ENCODE peak calls at places on chromosomes 7 and 10, in four cellular contexts. One of them, this sample, is unnamed.

GRCh38 chr7:107023522-107024149 is 20.9 kb upstream of the PRKAR2B start:
- DNase-seq in activated CD8-positive, alpha-beta T cell treated with anti-CD3 and anti-CD28 coated beads for 36 hours: no peak
- DNase-seq in fibroblast of the aortic adventitia: no peak
- DNase-seq in GM12865: no peak
- DNase-seq in this sample: no peak

GRCh38 chr7:120550494-120551048 is 277.6 kb downstream of the KCND2 start:
- DNase-seq in activated CD8-positive, alpha-beta T cell treated with anti-CD3 and anti-CD28 coated beads for 36 hours: no peak
- DNase-seq in fibroblast of the aortic adventitia: peak; percentile 24
- DNase-seq in GM12865: peak; percentile 38
- DNase-seq in this sample: no peak

GRCh38 chr7:236967-237366 is 44.6 kb downstream of the FAM20C start:
- DNase-seq in activated CD8-positive, alpha-beta T cell treated with anti-CD3 and anti-CD28 coated beads for 36 hours: no peak
- DNase-seq in fibroblast of the aortic adventitia: no peak
- DNase-seq in GM12865: no peak
- DNase-seq in this sample: no peak

GRCh38 chr10:98528166-98528784 is 81.5 kb upstream of the HPS1 start:
- DNase-seq in activated CD8-positive, alpha-beta T cell treated with anti-CD3 and anti-CD28 coated beads for 36 hours: no peak
- DNase-seq in fibroblast of the aortic adventitia: no peak
- DNase-seq in GM12865: no peak
- DNase-seq in this sample: no peak

GRCh38 chr7:36190447-36191291 is 37.6 kb downstream of the EEPD1 start:
- DNase-seq in activated CD8-positive, alpha-beta T cell treated with anti-CD3 and anti-CD28 coated beads for 36 hours: no peak
- DNase-seq in fibroblast of the aortic adventitia: no peak
- DNase-seq in GM12865: no peak
- DNase-seq in this sample: no peak

GRCh38 chr7:17781491-17782215 is 158.6 kb downstream of the SNX13 start:
- DNase-seq in activated CD8-positive, alpha-beta T cell treated with anti-CD3 and anti-CD28 coated beads for 36 hours: no peak
- DNase-seq in fibroblast of the aortic adventitia: peak; percentile 90
- DNase-seq in GM12865: no peak
- DNase-seq in this sample: no peak

GRCh38 chr7:23570592-23571200 is 26.5 kb upstream of the CCDC126 start:
- DNase-seq in activated CD8-positive, alpha-beta T cell treated with anti-CD3 and anti-CD28 coated beads for 36 hours: peak; percentile 82
- DNase-seq in fibroblast of the aortic adventitia: peak; percentile 83
- DNase-seq in GM12865: peak; percentile 85
- DNase-seq in this sample: peak; percentile 80

GRCh38 chr10:35005868-35006267 is 84.3 kb downstream of the CUL2 start:
- DNase-seq in activated CD8-positive, alpha-beta T cell treated with anti-CD3 and anti-CD28 coated beads for 36 hours: no peak
- DNase-seq in fibroblast of the aortic adventitia: peak; percentile 98
- DNase-seq in GM12865: no peak
- DNase-seq in this sample: no peak

GRCh38 chr7:7799138-7799537 is 80.7 kb upstream of the RPA3 start:
- DNase-seq in activated CD8-positive, alpha-beta T cell treated with anti-CD3 and anti-CD28 coated beads for 36 hours: no peak
- DNase-seq in fibroblast of the aortic adventitia: no peak
- DNase-seq in GM12865: no peak
- DNase-seq in this sample: no peak

GRCh38 chr10:11345224-11346054 is 266.0 kb downstream of the USP6NL start:
- DNase-seq in activated CD8-positive, alpha-beta T cell treated with anti-CD3 and anti-CD28 coated beads for 36 hours: peak; percentile 56
- DNase-seq in fibroblast of the aortic adventitia: peak; percentile 11
- DNase-seq in GM12865: peak; percentile 60
- DNase-seq in this sample: no peak

GRCh38 chr10:32004161-32004591 is 52.0 kb downstream of the KIF5B start:
- DNase-seq in activated CD8-positive, alpha-beta T cell treated with anti-CD3 and anti-CD28 coated beads for 36 hours: no peak
- DNase-seq in fibroblast of the aortic adventitia: no peak
- DNase-seq in GM12865: no peak
- DNase-seq in this sample: no peak

GRCh38 chr7:151590801-151591771 is 71.4 kb upstream of the RHEB start:
- DNase-seq in activated CD8-positive, alpha-beta T cell treated with anti-CD3 and anti-CD28 coated beads for 36 hours: no peak
- DNase-seq in fibroblast of the aortic adventitia: no peak
- DNase-seq in GM12865: no peak
- DNase-seq in this sample: no peak

GRCh38 chr10:45599021-45599603 is 73.5 kb downstream of the ZFAND4 start:
- DNase-seq in activated CD8-positive, alpha-beta T cell treated with anti-CD3 and anti-CD28 coated beads for 36 hours: no peak
- DNase-seq in fibroblast of the aortic adventitia: no peak
- DNase-seq in GM12865: no peak
- DNase-seq in this sample: no peak

GRCh38 chr7:1081931-1082401 is 5.9 kb upstream of the GPER1 start:
- DNase-seq in activated CD8-positive, alpha-beta T cell treated with anti-CD3 and anti-CD28 coated beads for 36 hours: no peak
- DNase-seq in fibroblast of the aortic adventitia: no peak
- DNase-seq in GM12865: no peak
- DNase-seq in this sample: no peak

GRCh38 chr10:126876456-126876855 is 28.8 kb upstream of the DOCK1 start:
- DNase-seq in activated CD8-positive, alpha-beta T cell treated with anti-CD3 and anti-CD28 coated beads for 36 hours: no peak
- DNase-seq in fibroblast of the aortic adventitia: no peak
- DNase-seq in GM12865: no peak
- DNase-seq in this sample: no peak

GRCh38 chr7:44375236-44375699 is 49.9 kb upstream of the CAMK2B start:
- DNase-seq in activated CD8-positive, alpha-beta T cell treated with anti-CD3 and anti-CD28 coated beads for 36 hours: peak; percentile 26
- DNase-seq in fibroblast of the aortic adventitia: no peak
- DNase-seq in GM12865: no peak
- DNase-seq in this sample: peak; percentile 43
- TF ChIP-seq CTCF in activated CD8-positive, alpha-beta T cell treated with anti-CD3 and anti-CD28 coated beads for 36 hours: peak; percentile 29
- TF ChIP-seq CTCF in fibroblast of the aortic adventitia: peak; percentile 11
- TF ChIP-seq CTCF in GM12865: peak; percentile 34
- TF ChIP-seq CTCF in this sample: peak; percentile 12

DNA sequence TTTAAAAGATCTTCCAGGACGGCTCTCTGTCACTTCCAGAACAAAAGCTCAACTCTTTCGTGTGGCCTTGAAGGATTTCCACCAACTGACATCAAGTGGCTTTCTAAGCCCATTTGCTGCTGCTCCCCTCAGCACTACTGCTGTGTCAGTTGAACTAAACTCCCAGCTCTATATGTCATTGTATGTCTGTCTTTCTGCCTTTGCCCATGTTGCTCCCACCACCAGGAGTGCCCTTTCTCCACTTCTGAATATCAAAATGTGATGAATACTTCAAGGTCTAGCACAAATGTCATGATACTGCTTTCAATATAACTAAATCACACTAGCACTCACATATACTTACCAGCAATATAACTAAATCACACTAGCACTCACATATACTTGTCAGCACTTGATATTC is 138.3 kb downstream of the ATXN7L1 start:
- DNase-seq in activated CD8-positive, alpha-beta T cell treated with anti-CD3 and anti-CD28 coated beads for 36 hours: no peak
- DNase-seq in fibroblast of the aortic adventitia: no peak
- DNase-seq in GM12865: no peak
- DNase-seq in this sample: no peak
- TF ChIP-seq CTCF in activated CD8-positive, alpha-beta T cell treated with anti-CD3 and anti-CD28 coated beads for 36 hours: no peak
- TF ChIP-seq CTCF in fibroblast of the aortic adventitia: no peak
- TF ChIP-seq CTCF in GM12865: no peak
- TF ChIP-seq CTCF in this sample: no peak

GRCh38 chr10:70601775-70602174 is 766 bp downstream of the PRF1 start:
- DNase-seq in activated CD8-positive, alpha-beta T cell treated with anti-CD3 and anti-CD28 coated beads for 36 hours: no peak
- DNase-seq in fibroblast of the aortic adventitia: no peak
- DNase-seq in GM12865: no peak
- DNase-seq in this sample: no peak

GRCh38 chr10:70598857-70599295 is 3.7 kb downstream of the PRF1 start:
- DNase-seq in activated CD8-positive, alpha-beta T cell treated with anti-CD3 and anti-CD28 coated beads for 36 hours: no peak
- DNase-seq in fibroblast of the aortic adventitia: no peak
- DNase-seq in GM12865: no peak
- DNase-seq in this sample: no peak

GRCh38 chr10:70599319-70599718 is 3.2 kb downstream of the PRF1 start:
- DNase-seq in activated CD8-positive, alpha-beta T cell treated with anti-CD3 and anti-CD28 coated beads for 36 hours: no peak
- DNase-seq in fibroblast of the aortic adventitia: no peak
- DNase-seq in GM12865: no peak
- DNase-seq in this sample: no peak

GRCh38 chr10:70599791-70600190 is 2.8 kb downstream of the PRF1 start:
- DNase-seq in activated CD8-positive, alpha-beta T cell treated with anti-CD3 and anti-CD28 coated beads for 36 hours: no peak
- DNase-seq in fibroblast of the aortic adventitia: no peak
- DNase-seq in GM12865: no peak
- DNase-seq in this sample: no peak

DNA sequence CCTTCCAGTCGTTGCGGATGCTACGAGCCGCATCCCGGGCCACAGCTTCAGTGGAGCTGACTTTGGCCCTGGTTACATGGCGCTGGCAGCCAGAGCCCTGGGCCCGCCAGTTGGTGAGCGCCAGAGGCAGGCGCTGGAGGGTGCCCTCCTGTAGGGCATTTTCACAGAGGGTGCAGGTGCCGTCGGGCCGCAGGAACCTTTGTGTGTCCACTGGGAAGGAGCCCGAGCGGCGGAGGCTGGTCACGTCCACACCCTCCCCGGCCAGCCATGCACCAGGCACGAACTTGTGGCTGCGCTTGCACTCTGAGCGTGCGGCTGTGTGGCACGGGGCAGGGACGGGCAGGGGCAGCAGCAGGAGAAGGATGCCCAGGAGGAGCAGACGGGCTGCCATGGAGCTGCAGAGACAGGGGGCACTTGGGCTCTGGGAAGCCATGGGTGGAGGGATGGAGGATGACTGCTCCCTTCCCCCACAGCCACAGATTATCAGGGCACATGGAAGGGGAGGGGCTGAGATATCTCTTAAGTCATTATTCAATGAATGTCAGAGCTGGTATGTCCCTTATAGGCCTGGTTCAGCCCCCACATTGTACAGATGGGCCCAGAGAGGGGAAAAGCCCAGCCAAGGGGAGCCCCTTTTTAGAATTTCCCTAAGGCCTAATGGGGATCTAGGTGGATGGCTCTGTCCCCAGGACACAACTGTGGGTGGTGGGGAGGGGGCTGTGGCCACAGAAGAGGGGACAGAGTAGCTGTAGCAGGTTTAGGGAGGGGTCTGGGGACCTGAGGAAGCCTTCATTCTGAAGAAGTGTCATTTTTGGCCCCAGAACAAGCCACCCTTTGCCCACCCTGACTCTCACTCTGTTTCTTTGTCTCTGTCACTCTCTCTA is 1.8 kb downstream of the PRF1 start:
- DNase-seq in activated CD8-positive, alpha-beta T cell treated with anti-CD3 and anti-CD28 coated beads for 36 hours: no peak
- DNase-seq in fibroblast of the aortic adventitia: no peak
- DNase-seq in GM12865: no peak
- DNase-seq in this sample: no peak
- TF ChIP-seq CTCF in activated CD8-positive, alpha-beta T cell treated with anti-CD3 and anti-CD28 coated beads for 36 hours: no peak
- TF ChIP-seq CTCF in fibroblast of the aortic adventitia: no peak
- TF ChIP-seq CTCF in GM12865: no peak
- TF ChIP-seq CTCF in this sample: no peak

GRCh38 chr10:93115661-93116383 is 42.1 kb downstream of the CYP26A1 start:
- DNase-seq in activated CD8-positive, alpha-beta T cell treated with anti-CD3 and anti-CD28 coated beads for 36 hours: peak; percentile 80
- DNase-seq in fibroblast of the aortic adventitia: peak; percentile 63
- DNase-seq in GM12865: peak; percentile 81
- DNase-seq in this sample: peak; percentile 67
- TF ChIP-seq CTCF in activated CD8-positive, alpha-beta T cell treated with anti-CD3 and anti-CD28 coated beads for 36 hours: peak; percentile 55
- TF ChIP-seq CTCF in fibroblast of the aortic adventitia: peak; percentile 77
- TF ChIP-seq CTCF in GM12865: peak; percentile 71
- TF ChIP-seq CTCF in this sample: peak; percentile 81

GRCh38 chr7:42495251-42495650 is 258.2 kb upstream of the GLI3 start:
- DNase-seq in activated CD8-positive, alpha-beta T cell treated with anti-CD3 and anti-CD28 coated beads for 36 hours: no peak
- DNase-seq in fibroblast of the aortic adventitia: peak; percentile 16
- DNase-seq in GM12865: no peak
- DNase-seq in this sample: no peak

GRCh38 chr7:42494199-42494710 is 257.2 kb upstream of the GLI3 start:
- DNase-seq in activated CD8-positive, alpha-beta T cell treated with anti-CD3 and anti-CD28 coated beads for 36 hours: no peak
- DNase-seq in fibroblast of the aortic adventitia: no peak
- DNase-seq in GM12865: no peak
- DNase-seq in this sample: no peak

GRCh38 chr7:42494722-42495121 is 257.7 kb upstream of the GLI3 start:
- DNase-seq in activated CD8-positive, alpha-beta T cell treated with anti-CD3 and anti-CD28 coated beads for 36 hours: no peak
- DNase-seq in fibroblast of the aortic adventitia: peak; percentile 4
- DNase-seq in GM12865: peak; percentile 28
- DNase-seq in this sample: no peak

GRCh38 chr7:42492895-42493294 is 255.9 kb upstream of the GLI3 start:
- DNase-seq in activated CD8-positive, alpha-beta T cell treated with anti-CD3 and anti-CD28 coated beads for 36 hours: no peak
- DNase-seq in fibroblast of the aortic adventitia: peak; percentile 3
- DNase-seq in GM12865: no peak
- DNase-seq in this sample: no peak

GRCh38 chr7:42493436-42494198 is 256.6 kb upstream of the GLI3 start:
- DNase-seq in activated CD8-positive, alpha-beta T cell treated with anti-CD3 and anti-CD28 coated beads for 36 hours: peak; percentile 40
- DNase-seq in fibroblast of the aortic adventitia: peak; percentile 92
- DNase-seq in GM12865: no peak
- DNase-seq in this sample: no peak
- TF ChIP-seq CTCF in activated CD8-positive, alpha-beta T cell treated with anti-CD3 and anti-CD28 coated beads for 36 hours: no peak
- TF ChIP-seq CTCF in fibroblast of the aortic adventitia: peak; percentile 7
- TF ChIP-seq CTCF in GM12865: no peak
- TF ChIP-seq CTCF in this sample: no peak

DNA sequence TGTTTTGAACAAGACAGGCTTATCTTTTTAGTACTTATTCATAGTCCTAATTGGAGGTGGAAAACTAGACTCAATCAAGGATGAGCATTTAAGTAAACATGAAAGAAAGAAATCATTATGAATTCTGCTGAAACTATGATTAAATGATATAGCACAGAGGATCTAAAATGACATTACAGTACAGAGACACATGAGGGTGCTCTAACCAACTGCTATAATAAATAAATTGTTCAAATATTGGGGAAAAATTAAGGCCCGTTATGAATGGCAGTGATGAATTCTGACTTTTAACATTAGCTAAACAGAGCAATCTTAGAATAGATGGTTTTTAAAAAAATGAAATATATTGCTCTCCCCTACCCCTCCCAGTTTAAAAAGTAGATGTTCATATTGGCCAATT is 10.3 kb downstream of the WNT2 start:
- DNase-seq in activated CD8-positive, alpha-beta T cell treated with anti-CD3 and anti-CD28 coated beads for 36 hours: no peak
- DNase-seq in fibroblast of the aortic adventitia: peak; percentile 49
- DNase-seq in GM12865: no peak
- DNase-seq in this sample: no peak
- TF ChIP-seq CTCF in activated CD8-positive, alpha-beta T cell treated with anti-CD3 and anti-CD28 coated beads for 36 hours: no peak
- TF ChIP-seq CTCF in fibroblast of the aortic adventitia: peak; percentile 42
- TF ChIP-seq CTCF in GM12865: no peak
- TF ChIP-seq CTCF in this sample: no peak

GRCh38 chr10:96271017-96271815 is at the start of gene BLNK:
- DNase-seq in activated CD8-positive, alpha-beta T cell treated with anti-CD3 and anti-CD28 coated beads for 36 hours: no peak
- DNase-seq in fibroblast of the aortic adventitia: peak; percentile 47
- DNase-seq in GM12865: peak; percentile 94
- DNase-seq in this sample: peak; percentile 53

GRCh38 chr10:96267234-96267705 is 4.1 kb downstream of the BLNK start:
- DNase-seq in activated CD8-positive, alpha-beta T cell treated with anti-CD3 and anti-CD28 coated beads for 36 hours: no peak
- DNase-seq in fibroblast of the aortic adventitia: no peak
- DNase-seq in GM12865: no peak
- DNase-seq in this sample: no peak

GRCh38 chr10:96268341-96268909 is 2.9 kb downstream of the BLNK start:
- DNase-seq in activated CD8-positive, alpha-beta T cell treated with anti-CD3 and anti-CD28 coated beads for 36 hours: no peak
- DNase-seq in fibroblast of the aortic adventitia: no peak
- DNase-seq in GM12865: peak; percentile 37
- DNase-seq in this sample: no peak

GRCh38 chr10:96270564-96270963 is 805 bp downstream of the BLNK start:
- DNase-seq in activated CD8-positive, alpha-beta T cell treated with anti-CD3 and anti-CD28 coated beads for 36 hours: no peak
- DNase-seq in fibroblast of the aortic adventitia: no peak
- DNase-seq in GM12865: no peak
- DNase-seq in this sample: no peak

DNA sequence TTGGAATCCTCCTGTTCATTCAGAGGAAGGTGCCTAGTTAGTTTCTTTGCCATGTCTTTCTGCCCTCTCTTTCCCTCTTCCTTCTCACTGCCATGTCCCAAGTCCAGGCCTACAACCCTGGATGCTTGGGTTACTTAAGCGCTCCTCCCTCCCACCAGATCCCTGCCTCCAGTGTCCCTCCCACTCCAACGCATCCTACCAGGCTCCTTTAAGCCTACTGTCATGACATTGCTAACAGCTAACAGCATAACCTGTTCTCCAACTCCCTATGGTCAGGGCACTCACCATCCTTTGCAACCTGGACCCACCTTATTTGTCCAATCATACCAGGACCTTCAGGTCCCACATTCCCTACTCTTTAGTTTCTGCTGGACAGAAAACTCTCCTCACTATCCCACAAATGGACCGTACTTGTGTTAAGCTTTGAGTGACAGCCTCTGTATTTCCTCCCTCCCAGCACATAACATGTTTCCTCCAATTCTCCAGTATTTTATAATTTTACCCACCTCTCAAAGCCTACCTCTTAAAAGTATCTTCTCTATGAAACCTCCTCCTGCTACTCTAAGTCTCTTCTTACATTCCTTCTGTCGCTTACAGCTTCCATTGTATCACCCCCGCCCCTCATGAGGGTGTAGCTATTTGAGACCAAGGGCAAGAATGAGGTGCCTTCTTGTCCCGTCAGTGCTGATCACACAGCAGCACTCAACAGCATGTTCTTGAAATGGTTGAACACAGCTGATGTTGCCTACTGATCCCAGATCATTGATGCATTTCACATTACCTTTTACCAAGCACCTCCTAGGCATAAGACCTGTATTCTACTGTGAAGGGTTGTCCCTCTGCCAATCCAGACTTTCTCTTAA is 1.7 kb downstream of the BLNK start:
- DNase-seq in activated CD8-positive, alpha-beta T cell treated with anti-CD3 and anti-CD28 coated beads for 36 hours: no peak
- DNase-seq in fibroblast of the aortic adventitia: no peak
- DNase-seq in GM12865: peak; percentile 44
- DNase-seq in this sample: no peak
- TF ChIP-seq CTCF in activated CD8-positive, alpha-beta T cell treated with anti-CD3 and anti-CD28 coated beads for 36 hours: no peak
- TF ChIP-seq CTCF in fibroblast of the aortic adventitia: no peak
- TF ChIP-seq CTCF in GM12865: no peak
- TF ChIP-seq CTCF in this sample: no peak